ENCODE peak calls at places on chromosomes 7 and 10, in five cellular contexts. G is NCI-H1105 treated with DMSO at 0.1 percent for 48 hours, O is spleen, W is WTC11, R is NCI-H524. Q is an unnamed sample.

GRCh38 chr10:73867126-73867807 is 7.1 kb downstream of the CAMK2G start:
- DNase-seq in G (no peak), O (no peak), W (no peak), R (no peak), Q (no peak)

GRCh38 chr7:24722386-24723177 is 34.7 kb downstream of the GSDME start:
- DNase-seq in G (no peak), O (peak; percentile 74), W (no peak), R (no peak), Q (no peak)

GRCh38 chr7:34155225-34155908 is 250.0 kb downstream of the BMPER start:
- DNase-seq in G (no peak), O (no peak), W (no peak), R (no peak), Q (no peak)

GRCh38 chr10:117224036-117224430 is 16.9 kb upstream of the SLC18A2 start:
- DNase-seq in G (no peak), O (no peak), W (no peak), R (no peak), Q (no peak)

GRCh38 chr10:122663516-122664130 is 36.0 kb downstream of the C10orf120 start:
- DNase-seq in G (no peak), O (no peak), W (no peak), R (no peak), Q (no peak)

GRCh38 chr7:73865738-73866445 is 4.9 kb downstream of the TMEM270 start:
- DNase-seq in G (peak; percentile 13), O (no peak), W (peak; percentile 51), R (peak; percentile 49), Q (peak; percentile 14)

GRCh38 chr7:117048114-117048853 is 95.0 kb downstream of the ST7 start:
- DNase-seq in G (no peak), O (no peak), W (no peak), R (no peak), Q (no peak)

GRCh38 chr10:123687758-123688157 is 21.6 kb downstream of the GPR26 start:
- DNase-seq in G (no peak), O (no peak), W (peak; percentile 59), R (no peak), Q (no peak)

GRCh38 chr7:94405506-94405905 is 10.8 kb downstream of the COL1A2 start:
- DNase-seq in G (no peak), O (no peak), W (no peak), R (no peak), Q (no peak)

GRCh38 chr7:95491634-95492314 is 6.0 kb downstream of the ASB4 start:
- DNase-seq in G (peak; percentile 86), O (no peak), W (no peak), R (no peak), Q (peak; percentile 73)

GRCh38 chr7:66255533-66256100 is 50.5 kb downstream of the TPST1 start:
- DNase-seq in G (no peak), O (no peak), W (no peak), R (no peak), Q (no peak)

GRCh38 chr10:70513848-70514309 is 35.3 kb downstream of the PALD1 start:
- DNase-seq in G (no peak), O (peak; percentile 84), W (peak; percentile 34), R (no peak), Q (no peak)

GRCh38 chr7:100827330-100828226 is at the start of gene EPHB4:
- DNase-seq in G (peak; percentile 40), O (peak; percentile 87), W (peak; percentile 90), R (peak; percentile 33), Q (peak; percentile 76)

GRCh38 chr7:20393021-20394015 is 62.6 kb downstream of the ITGB8 start:
- DNase-seq in G (no peak), O (no peak), W (no peak), R (no peak), Q (no peak)

GRCh38 chr7:116706668-116707126 is 34.7 kb downstream of the MET start:
- DNase-seq in G (peak; percentile 57), O (no peak), W (no peak), R (no peak), Q (no peak)